ENCODE peak calls at places on chromosomes 4 and X, in seven cellular contexts. I is heart left ventricle; A is CD8-positive, alpha-beta memory T cell; P is upper lobe of right lung; D is kidney; L is NT2/D1; X is SK-N-SH. U is an unnamed sample. For H3K4me1 and H3K36me3, the result is how much of the 10 kb centered on the place peaks cover.

GRCh38 chrX:131633285-131633917 is 89.5 kb downstream of the OR13H1 start:
- DNase-seq in D (no peak), I (no peak), P (no peak), X (peak), L (peak), A (peak), U (peak)

GRCh38 chr4:25441519-25442117 is 64.6 kb downstream of the ANAPC4 start:
- DNase-seq in I (peak), A (no peak), D (no peak), P (peak), L (peak), X (peak), U (peak)

GRCh38 chr4:100591156-100591876 is 73.5 kb upstream of the EMCN start:
- DNase-seq in D (no peak), L (no peak), A (no peak), X (no peak), I (peak), P (peak), U (no peak)

GRCh38 chr4:184439856-184440592 is 34.3 kb downstream of the IRF2 start:
- DNase-seq in L (no peak), X (no peak), P (no peak), A (no peak), D (no peak), I (peak), U (no peak)

GRCh38 chr4:123232439-123232838 is 164.2 kb upstream of the SPRY1 start:
- DNase-seq in L (no peak), P (no peak), I (no peak), D (no peak), A (no peak), X (no peak), U (no peak)

GRCh38 chr4:77007358-77008230 is 58.0 kb downstream of the SEPTIN11 start:
- DNase-seq in I (peak), L (no peak), P (no peak), D (no peak), A (peak), X (no peak), U (no peak)

GRCh38 chrX:119502727-119503483 is 34.7 kb downstream of the SLC25A5 start:
- DNase-seq in I (no peak), P (peak), L (no peak), A (peak), D (no peak), X (no peak), U (no peak)

GRCh38 chr4:181835348-181835747 is 407.9 kb upstream of the TENM3 start:
- DNase-seq in L (no peak), A (no peak), X (no peak), D (no peak), I (no peak), P (no peak), U (no peak)

GRCh38 chr4:74878323-74878722 is 54.6 kb upstream of the PARM1 start:
- DNase-seq in X (no peak), A (no peak), P (no peak), I (no peak), D (no peak), L (no peak), U (no peak)

GRCh38 chr4:2060578-2061207 is 1.6 kb downstream of the NAT8L start:
- DNase-seq in P (no peak), I (peak), L (no peak), D (peak), X (peak), A (no peak), U (no peak)

GRCh38 chrX:84634201-84634782 is 132.0 kb upstream of the HDX start:
- DNase-seq in P (no peak), A (no peak), I (no peak), L (peak), X (no peak), D (no peak), U (no peak)

GRCh38 chr4:7999279-7999678 is 59.6 kb upstream of the AFAP1 start:
- DNase-seq in A (no peak), L (no peak), P (no peak), I (no peak), X (no peak), D (no peak), U (no peak)

GRCh38 chrX:143853488-143853887 is 30.4 kb upstream of the UBE2NL start:
- DNase-seq in L (no peak), P (no peak), I (no peak), D (no peak), X (no peak), A (no peak), U (no peak)

GRCh38 chrX:143632625-143633387 is 3.1 kb downstream of the SLITRK4 start:
- DNase-seq in X (no peak), D (no peak), P (no peak), A (no peak), L (no peak), I (no peak), U (no peak)

GRCh38 chr4:130077275-130077674 is 981.3 kb downstream of the C4orf33 start:
- DNase-seq in I (no peak), L (no peak), P (no peak), D (no peak), A (no peak), X (no peak), U (no peak)

GRCh38 chr4:177182156-177182555 is 127.5 kb upstream of the NEIL3 start:
- DNase-seq in L (no peak), I (no peak), P (no peak), A (no peak), D (no peak), X (no peak), U (no peak)

GRCh38 chrX:37578045-37578444 is 6.6 kb downstream of the LANCL3 start:
- DNase-seq in X (no peak), D (no peak), A (no peak), L (no peak), P (no peak), I (no peak), U (no peak)

GRCh38 chr4:188707036-188707435 is 567.8 kb downstream of the TRIML1 start:
- DNase-seq in X (no peak), L (no peak), P (no peak), I (no peak), D (no peak), A (no peak), U (no peak)

GRCh38 chr4:155529197-155529596 is 137.5 kb upstream of the GUCY1A1 start:
- DNase-seq in X (peak), A (no peak), L (no peak), I (no peak), P (no peak), D (no peak), U (peak)

GRCh38 chrX:30212172-30212571 is 3.2 kb upstream of the MAGEB2 start:
- DNase-seq in X (no peak), D (no peak), I (no peak), P (no peak), A (no peak), L (no peak), U (no peak)

GRCh38 chr4:176563591-176563990 is 229.1 kb downstream of the VEGFC start:
- DNase-seq in I (no peak), P (no peak), X (no peak), L (no peak), D (no peak), A (no peak), U (no peak)

GRCh38 chr4:72974694-72975487 is 94.6 kb downstream of the COX18 start:
- DNase-seq in I (no peak), D (no peak), A (no peak), P (no peak), X (no peak), L (no peak), U (no peak)

GRCh38 chr4:159416073-159416472 is 313.2 kb downstream of the RAPGEF2 start:
- DNase-seq in P (no peak), L (no peak), A (no peak), D (no peak), I (no peak), X (no peak), U (no peak)

GRCh38 chr4:156109943-156110925 is 156.6 kb upstream of the CTSO start:
- DNase-seq in P (no peak), D (no peak), X (no peak), L (no peak), I (peak), A (no peak), U (no peak)

GRCh38 chrX:69285401-69285871 is 120.2 kb upstream of the PJA1 start:
- DNase-seq in A (no peak), L (no peak), P (peak), X (peak), I (no peak), D (peak), U (no peak)

GRCh38 chr4:41070516-41071281 is 143.6 kb downstream of the APBB2 start:
- DNase-seq in D (no peak), L (no peak), X (no peak), I (no peak), A (no peak), P (no peak), U (no peak)

GRCh38 chr4:183552274-183553146 is 47.7 kb downstream of the ING2 start:
- DNase-seq in X (no peak), D (no peak), P (no peak), A (no peak), I (no peak), L (no peak), U (no peak)

GRCh38 chr4:143517764-143518163 is 4.3 kb downstream of the SMARCA5 start:
- DNase-seq in X (no peak), I (no peak), L (no peak), P (no peak), A (no peak), D (no peak), U (no peak)

GRCh38 chr4:28360681-28361080 is 1500.0 kb downstream of the STIM2 start:
- DNase-seq in I (no peak), X (no peak), A (no peak), L (no peak), P (no peak), D (no peak), U (no peak)

GRCh38 chr4:159764343-159764952 is 661.6 kb downstream of the RAPGEF2 start:
- DNase-seq in D (no peak), I (no peak), X (peak), A (no peak), L (peak), P (no peak), U (no peak)

GRCh38 chr4:180134116-180134866 is 2108.9 kb upstream of the TENM3 start:
- DNase-seq in A (peak), I (no peak), P (no peak), D (no peak), X (no peak), L (no peak), U (no peak)

GRCh38 chr4:126850286-126850685 is 782.5 kb upstream of the INTU start:
- DNase-seq in L (no peak), I (no peak), P (no peak), D (no peak), X (peak), A (no peak), U (no peak)

DNA sequence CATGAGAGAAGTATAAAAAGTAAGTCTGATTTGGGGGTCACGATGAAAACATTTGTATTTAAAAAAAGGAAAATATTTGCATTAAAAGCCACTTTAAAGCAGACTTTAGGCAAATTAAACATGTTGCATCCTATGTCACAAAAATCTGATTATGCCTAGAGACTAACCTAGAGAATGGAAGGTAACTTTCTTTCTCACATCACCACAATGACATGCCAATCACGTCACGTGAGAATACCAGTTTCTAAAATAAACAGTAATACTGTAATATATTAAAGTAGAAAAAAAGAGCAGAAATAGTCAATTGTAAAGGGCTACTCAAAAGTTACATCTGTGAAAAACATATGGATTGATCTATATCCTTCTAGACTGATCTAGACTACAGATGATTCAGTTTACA is 3.3 kb downstream of the CHIC2 start:
- DNase-seq in D (no peak), I (no peak), X (no peak), A (no peak), P (no peak), L (no peak), U (no peak)
- H3K4me1 ChIP-seq in D (under half), I (under half), X (under half), A (half or more), P (half or more), L (under half), U (half or more)

GRCh38 chr4:38911257-38911656 is 43.7 kb downstream of the FAM114A1 start:
- DNase-seq in L (no peak), D (no peak), X (no peak), P (no peak), A (no peak), I (no peak), U (no peak)
- H3K36me3 ChIP-seq in L (under half), D (under half), X (under half), P (half or more), A (under half), I (half or more), U (under half)

GRCh38 chr4:60241886-60242285 is 958.2 kb upstream of the ADGRL3 start:
- DNase-seq in I (no peak), D (no peak), P (no peak), X (no peak), L (no peak), A (no peak), U (no peak)
- H3K4me1 ChIP-seq in I (under half), D (under half), P (under half), X (under half), L (under half), A (under half), U (under half)

GRCh38 chrX:74525116-74525515 is 89.3 kb downstream of the RLIM start:
- DNase-seq in X (no peak), D (no peak), L (no peak), A (no peak), P (no peak), I (no peak), U (no peak)
- H3K36me3 ChIP-seq in X (under half), D (under half), L (under half), A (under half), P (under half), I (under half), U (under half)

GRCh38 chrX:66009231-66009845 is 30.5 kb downstream of the VSIG4 start:
- DNase-seq in A (no peak), X (no peak), I (no peak), L (no peak), D (no peak), P (no peak), U (peak)
- H3K4me1 ChIP-seq in A (half or more), X (under half), I (under half), L (under half), D (under half), P (under half), U (half or more)

DNA sequence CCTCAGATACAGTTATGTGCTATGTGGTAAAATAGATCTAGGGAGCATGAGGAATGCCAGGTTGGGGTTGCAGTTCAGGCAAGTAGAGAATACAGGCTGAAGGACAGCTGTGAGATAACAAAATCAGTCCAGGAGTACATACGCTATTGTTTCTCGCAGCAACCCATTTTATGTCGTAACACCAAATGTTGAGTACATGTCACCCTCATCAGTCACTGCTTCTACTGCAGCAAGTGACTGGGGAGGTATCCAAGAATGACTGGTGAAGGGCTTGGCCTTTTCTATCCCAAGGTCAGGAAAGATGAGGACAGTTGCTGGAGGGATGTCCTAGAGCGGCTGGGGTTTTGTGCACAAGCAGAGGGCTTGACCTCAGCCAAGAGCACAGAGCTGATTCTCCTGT is 172.1 kb downstream of the CBR4 start:
- DNase-seq in A (no peak), P (no peak), L (no peak), I (peak), X (no peak), D (no peak), U (no peak)
- H3K36me3 ChIP-seq in A (under half), P (under half), L (under half), I (under half), X (under half), D (under half), U (under half)

GRCh38 chr4:70932984-70933383 is 30.8 kb downstream of the MOB1B start:
- DNase-seq in A (no peak), X (no peak), L (no peak), P (no peak), D (no peak), I (no peak), U (no peak)

GRCh38 chr4:70935038-70935437 is 32.9 kb downstream of the MOB1B start:
- DNase-seq in I (no peak), A (no peak), D (no peak), P (no peak), L (no peak), X (no peak), U (no peak)

GRCh38 chr4:70927502-70928139 is 25.5 kb downstream of the MOB1B start:
- DNase-seq in P (no peak), X (no peak), I (no peak), D (no peak), A (peak), L (no peak), U (no peak)

GRCh38 chr4:70931359-70931758 is 29.2 kb downstream of the MOB1B start:
- DNase-seq in X (no peak), I (no peak), P (no peak), D (no peak), A (no peak), L (no peak), U (no peak)

DNA sequence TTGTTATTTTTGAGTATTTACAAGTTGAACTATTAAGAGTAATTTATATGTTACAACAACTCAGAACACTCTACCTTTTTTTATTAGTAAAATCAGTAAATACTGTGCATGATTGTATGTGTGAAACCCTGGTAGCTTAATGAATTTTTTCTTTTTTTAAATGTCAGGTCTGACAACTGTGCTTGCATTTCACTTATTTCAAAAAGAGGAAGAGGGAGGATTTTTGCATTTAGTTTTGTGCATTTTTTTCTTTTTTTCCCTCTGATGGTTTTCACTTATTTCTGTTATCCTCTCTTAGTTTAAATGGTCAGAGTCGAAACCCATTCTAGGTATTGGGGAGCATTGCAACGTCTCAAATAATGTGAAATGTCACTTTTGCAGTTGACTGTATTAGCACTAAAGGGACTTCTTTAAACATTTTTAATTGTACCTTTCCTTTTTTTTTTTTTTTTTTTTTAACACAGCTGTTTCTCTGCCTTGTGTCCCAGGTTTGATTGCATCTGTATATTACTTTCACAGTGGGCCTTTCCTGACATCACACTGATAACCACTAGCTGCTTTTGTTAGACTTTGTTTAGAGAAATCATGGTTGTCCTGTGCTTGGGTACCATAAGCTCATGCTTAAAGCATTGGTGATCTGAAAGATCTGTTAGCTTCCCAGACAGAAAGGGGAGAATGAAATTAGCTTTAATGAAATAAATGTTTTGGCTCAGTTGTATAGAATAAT is 28.5 kb downstream of the MOB1B start:
- DNase-seq in L (no peak), D (no peak), I (no peak), X (peak), P (no peak), A (no peak), U (no peak)
- H3K4me1 ChIP-seq in L (under half), D (under half), I (under half), X (under half), P (under half), A (under half), U (under half)

GRCh38 chrX:2299871-2300270 is 200.9 kb downstream of the DHRSX start:
- DNase-seq in I (no peak), D (no peak), X (no peak), P (no peak), L (no peak), A (no peak), U (no peak)
- H3K36me3 ChIP-seq in I (under half), D (under half), X (under half), P (under half), L (under half), A (under half), U (under half)

GRCh38 chr4:140047781-140048180 is 106.2 kb downstream of the MAML3 start:
- DNase-seq in L (no peak), D (no peak), I (no peak), X (no peak), A (no peak), P (no peak), U (no peak)

GRCh38 chr4:140046037-140046436 is 107.9 kb downstream of the MAML3 start:
- DNase-seq in I (no peak), D (no peak), L (no peak), A (no peak), X (no peak), P (no peak), U (peak)

GRCh38 chr4:140046573-140046972 is 107.4 kb downstream of the MAML3 start:
- DNase-seq in L (no peak), A (no peak), P (no peak), I (no peak), X (no peak), D (no peak), U (no peak)

GRCh38 chr4:140048419-140049022 is 105.5 kb downstream of the MAML3 start:
- DNase-seq in L (no peak), X (no peak), D (no peak), A (no peak), I (no peak), P (no peak), U (no peak)

GRCh38 chr4:140047017-140047640 is 106.9 kb downstream of the MAML3 start:
- DNase-seq in A (no peak), I (peak), X (no peak), L (no peak), P (no peak), D (no peak), U (no peak)
- H3K4me1 ChIP-seq in A (under half), I (under half), X (under half), L (under half), P (under half), D (under half), U (half or more)

U was measured in DND-41.